ENCODE peak calls at places on chromosomes 5 and 9, in seven cellular contexts. I is head of caudate nucleus, J is AG04450, P is right lobe of liver, V is HEK293T, E is RWPE1, G is activated B cell treated with CpG ODN at 0.5 μM for 24 hours. A is an unnamed sample.
A peak's percentile ranks its signal among the peaks of the same experiment; 100 is the strongest.

GRCh38 chr9:11417782-11418181 is 805.0 kb upstream of the PTPRD start:
- DNase-seq in I (no peak), J (no peak), P (no peak), V (no peak), E (no peak), G (no peak), A (no peak)

GRCh38 chr9:133991211-133991921 is 758 bp downstream of the VAV2 start:
- DNase-seq in I (no peak), J (no peak), P (peak; percentile 73), V (no peak), E (peak; percentile 30), G (peak; percentile 43), A (no peak)

GRCh38 chr5:125499969-125500368 is 753.5 kb upstream of the ZNF608 start:
- DNase-seq in I (no peak), J (no peak), P (no peak), V (no peak), E (no peak), G (no peak), A (peak; percentile 2)

GRCh38 chr9:114616684-114617520 is 5.8 kb downstream of the TMEM268 start:
- DNase-seq in I (peak; percentile 60), J (no peak), P (peak; percentile 74), V (no peak), E (no peak), G (peak; percentile 73), A (no peak)

GRCh38 chr5:110329955-110330354 is 396.5 kb downstream of the TMEM232 start:
- DNase-seq in I (no peak), J (no peak), P (no peak), V (no peak), E (no peak), G (no peak), A (no peak)

GRCh38 chr5:174532453-174533126 is 191.8 kb upstream of the MSX2 start:
- DNase-seq in I (peak; percentile 76), J (peak; percentile 94), P (peak; percentile 58), V (peak; percentile 93), E (peak; percentile 97), G (no peak), A (peak; percentile 83)

GRCh38 chr9:81535542-81536241 is 153.7 kb downstream of the TLE1 start:
- DNase-seq in I (no peak), J (no peak), P (no peak), V (no peak), E (peak; percentile 79), G (no peak), A (no peak)

GRCh38 chr9:131817627-131818026 is 77.8 kb upstream of the RAPGEF1 start:
- DNase-seq in I (no peak), J (no peak), P (no peak), V (no peak), E (no peak), G (no peak), A (no peak)

GRCh38 chr5:76586531-76586930 is 36.7 kb downstream of the F2RL2 start:
- DNase-seq in I (no peak), J (no peak), P (no peak), V (no peak), E (no peak), G (no peak), A (no peak)

GRCh38 chr9:129464972-129465833 is 155.7 kb downstream of the C9orf50 start:
- DNase-seq in I (no peak), J (no peak), P (no peak), V (no peak), E (no peak), G (no peak), A (no peak)

GRCh38 chr5:123066016-123066415 is 23.0 kb upstream of the PRDM6 start:
- DNase-seq in I (no peak), J (no peak), P (no peak), V (no peak), E (peak; percentile 34), G (no peak), A (no peak)

GRCh38 chr5:150066901-150067396 is 19.4 kb downstream of the CSF1R start:
- DNase-seq in I (peak; percentile 11), J (no peak), P (no peak), V (no peak), E (peak; percentile 62), G (peak; percentile 10), A (no peak)

GRCh38 chr9:129451089-129451656 is 169.7 kb downstream of the C9orf50 start:
- DNase-seq in I (no peak), J (no peak), P (no peak), V (no peak), E (no peak), G (no peak), A (no peak)

GRCh38 chr9:2140600-2141223 is 125.6 kb downstream of the SMARCA2 start:
- DNase-seq in I (no peak), J (no peak), P (no peak), V (no peak), E (no peak), G (no peak), A (no peak)

GRCh38 chr9:33125871-33126822 is 41.0 kb downstream of the B4GALT1 start:
- DNase-seq in I (no peak), J (no peak), P (no peak), V (no peak), E (no peak), G (peak; percentile 59), A (no peak)

GRCh38 chr9:32875748-32876147 is 92.4 kb downstream of the TMEM215 start:
- DNase-seq in I (no peak), J (no peak), P (no peak), V (no peak), E (no peak), G (no peak), A (no peak)

GRCh38 chr5:105952875-105953274 is 1717.9 kb downstream of the EFNA5 start:
- DNase-seq in I (no peak), J (no peak), P (no peak), V (no peak), E (no peak), G (no peak), A (no peak)

GRCh38 chr5:53069626-53070025 is 39.9 kb downstream of the MOCS2 start:
- DNase-seq in I (no peak), J (no peak), P (no peak), V (no peak), E (no peak), G (no peak), A (no peak)

GRCh38 chr5:149381986-149382338 is 2.9 kb upstream of the IL17B start:
- DNase-seq in I (peak; percentile 84), J (no peak), P (peak; percentile 71), V (peak; percentile 87), E (peak; percentile 89), G (peak; percentile 52), A (peak; percentile 4)

GRCh38 chr9:128887914-128888350 is 6.0 kb downstream of the LRRC8A start:
- DNase-seq in I (no peak), J (no peak), P (no peak), V (no peak), E (no peak), G (no peak), A (no peak)

GRCh38 chr9:20361220-20361619 is 261.1 kb downstream of the MLLT3 start:
- DNase-seq in I (no peak), J (no peak), P (no peak), V (no peak), E (no peak), G (no peak), A (no peak)

GRCh38 chr5:56025303-56025885 is 30.6 kb upstream of the IL6ST start:
- DNase-seq in I (no peak), J (no peak), P (no peak), V (no peak), E (no peak), G (no peak), A (no peak)

GRCh38 chr9:86175223-86175622 is 75.9 kb upstream of the GOLM1 start:
- DNase-seq in I (no peak), J (no peak), P (no peak), V (no peak), E (no peak), G (no peak), A (no peak)

GRCh38 chr5:16568875-16569580 is 47.8 kb downstream of the RETREG1 start:
- DNase-seq in I (peak; percentile 94), J (no peak), P (no peak), V (no peak), E (peak; percentile 62), G (no peak), A (peak; percentile 88)

GRCh38 chr9:94250456-94250855 is 8.6 kb upstream of the ZNF169 start:
- DNase-seq in I (no peak), J (no peak), P (no peak), V (no peak), E (no peak), G (no peak), A (no peak)

GRCh38 chr9:89873801-89874200 is 269.0 kb downstream of the GADD45G start:
- DNase-seq in I (peak; percentile 6), J (no peak), P (no peak), V (no peak), E (no peak), G (peak; percentile 7), A (no peak)

GRCh38 chr5:75612211-75612579 is 942 bp downstream of the ANKDD1B start:
- DNase-seq in I (peak; percentile 29), J (no peak), P (no peak), V (peak; percentile 24), E (no peak), G (no peak), A (no peak)

GRCh38 chr5:89457411-89458329 is 574.7 kb upstream of the MEF2C start:
- DNase-seq in I (no peak), J (no peak), P (no peak), V (no peak), E (peak; percentile 57), G (no peak), A (peak; percentile 23)

GRCh38 chr9:86550411-86550810 is 196.2 kb upstream of the TUT7 start:
- DNase-seq in I (no peak), J (no peak), P (no peak), V (no peak), E (no peak), G (no peak), A (no peak)

GRCh38 chr5:109242518-109242917 is 167.3 kb downstream of the PJA2 start:
- DNase-seq in I (no peak), J (no peak), P (no peak), V (no peak), E (no peak), G (no peak), A (no peak)

GRCh38 chr9:91060520-91061343 is 259.1 kb downstream of the SYK start:
- DNase-seq in I (peak; percentile 12), J (peak; percentile 97), P (no peak), V (no peak), E (peak; percentile 97), G (no peak), A (no peak)

GRCh38 chr5:54534306-54534705 is 16.7 kb downstream of the SNX18 start:
- DNase-seq in I (no peak), J (no peak), P (no peak), V (no peak), E (no peak), G (no peak), A (no peak)

GRCh38 chr9:91411096-91411771 is 12.4 kb downstream of the NFIL3 start:
- DNase-seq in I (no peak), J (no peak), P (no peak), V (no peak), E (peak; percentile 72), G (no peak), A (no peak)

GRCh38 chr5:97839338-97840081 is 656.5 kb upstream of the RIOK2 start:
- DNase-seq in I (no peak), J (no peak), P (no peak), V (no peak), E (peak; percentile 26), G (no peak), A (no peak)

GRCh38 chr9:137026828-137027227 is 1.2 kb downstream of the ABCA2 start:
- DNase-seq in I (peak; percentile 49), J (no peak), P (peak; percentile 83), V (no peak), E (no peak), G (no peak), A (no peak)

GRCh38 chr5:88679638-88680037 is 203.3 kb downstream of the MEF2C start:
- DNase-seq in I (peak; percentile 56), J (no peak), P (no peak), V (no peak), E (no peak), G (no peak), A (no peak)

GRCh38 chr5:157828949-157829639 is 29.9 kb downstream of the CLINT1 start:
- DNase-seq in I (no peak), J (no peak), P (no peak), V (peak; percentile 51), E (peak; percentile 32), G (no peak), A (no peak)

GRCh38 chr5:52269853-52270252 is 517.9 kb upstream of the ITGA1 start:
- DNase-seq in I (no peak), J (no peak), P (no peak), V (no peak), E (no peak), G (no peak), A (no peak)

A was measured in occipital lobe.